ENCODE peak calls at places on chromosome X, in ten cellular contexts. S, J, H, K, B, O, C, W, U and G are unnamed samples.

GRCh38 chrX:23822397-23822796 is 39.4 kb downstream of the SAT1 start:
- DNase-seq in U (no peak), J (no peak), C (no peak), H (no peak), O (no peak), S (no peak), K (no peak), W (no peak), B (no peak), G (no peak)

GRCh38 chrX:25872786-25873185 is 265.4 kb upstream of the MAGEB18 start:
- DNase-seq in S (no peak), W (no peak), H (no peak), U (no peak), J (no peak), O (no peak), C (no peak), K (no peak), B (no peak), G (no peak)

GRCh38 chrX:37378399-37378798 is 29.2 kb downstream of the PRRG1 start:
- DNase-seq in S (no peak), U (no peak), W (no peak), C (peak), B (no peak), H (no peak), K (no peak), J (no peak), O (no peak), G (no peak)

GRCh38 chrX:107747596-107748161 is 27.9 kb downstream of the TSC22D3 start:
- DNase-seq in C (no peak), H (no peak), J (no peak), K (no peak), O (no peak), U (no peak), B (no peak), W (no peak), S (no peak), G (peak)

GRCh38 chrX:88613338-88613737 is 133.7 kb upstream of the CPXCR1 start:
- DNase-seq in B (no peak), W (peak), K (no peak), S (no peak), C (peak), O (no peak), H (no peak), J (no peak), U (no peak), G (no peak)

GRCh38 chrX:111868726-111869638 is 7.0 kb upstream of the TRPC5OS start:
- DNase-seq in C (peak), K (no peak), W (no peak), J (no peak), O (no peak), H (no peak), B (no peak), U (no peak), S (no peak), G (no peak)

GRCh38 chrX:115679460-115679859 is 118.5 kb downstream of the PLS3 start:
- DNase-seq in O (no peak), C (peak), J (no peak), W (peak), S (no peak), U (no peak), K (peak), B (no peak), H (no peak), G (no peak)

GRCh38 chrX:110171442-110171841 is 146.4 kb downstream of the AMMECR1 start:
- DNase-seq in J (no peak), C (no peak), W (no peak), O (no peak), S (no peak), K (no peak), B (no peak), U (no peak), H (no peak), G (no peak)

GRCh38 chrX:79133897-79134296 is 10.6 kb upstream of the GPR174 start:
- DNase-seq in U (no peak), S (no peak), K (no peak), O (no peak), J (no peak), B (no peak), W (no peak), H (no peak), C (no peak), G (no peak)

GRCh38 chrX:115372026-115372610 is 82.6 kb downstream of the LUZP4 start:
- DNase-seq in S (no peak), K (peak), C (peak), B (no peak), U (no peak), H (no peak), J (peak), W (no peak), O (no peak), G (no peak)

GRCh38 chrX:110795645-110796510 is at the start of gene CHRDL1:
- DNase-seq in J (no peak), U (no peak), H (no peak), B (no peak), C (no peak), K (no peak), O (peak), S (peak), W (peak), G (peak)

GRCh38 chrX:12685541-12685940 is 105.7 kb upstream of the PRPS2 start:
- DNase-seq in J (no peak), O (no peak), K (no peak), B (no peak), H (no peak), W (no peak), C (no peak), U (no peak), S (no peak), G (no peak)

GRCh38 chrX:129738466-129739308 is at the start of gene XPNPEP2:
- DNase-seq in U (no peak), B (no peak), J (no peak), H (no peak), S (peak), K (no peak), C (no peak), O (no peak), W (peak), G (no peak)

GRCh38 chrX:155871934-155872333 is 9.2 kb upstream of the VAMP7 start:
- DNase-seq in B (no peak), H (no peak), O (no peak), K (no peak), W (no peak), U (no peak), C (no peak), S (no peak), J (no peak), G (no peak)

GRCh38 chrX:30307466-30307865 is 1.7 kb downstream of the NR0B1 start:
- DNase-seq in H (no peak), B (no peak), W (no peak), U (no peak), S (no peak), C (no peak), O (no peak), J (no peak), K (no peak), G (no peak)

GRCh38 chrX:102765217-102765616 is 44.7 kb downstream of the GPRASP3 start:
- DNase-seq in B (no peak), C (peak), U (no peak), S (peak), W (no peak), O (no peak), K (no peak), H (no peak), J (no peak), G (no peak)

GRCh38 chrX:65488496-65488895 is 46.1 kb downstream of the LAS1L start:
- DNase-seq in J (no peak), H (no peak), W (no peak), S (no peak), B (no peak), U (no peak), K (no peak), O (no peak), C (no peak), G (no peak)

GRCh38 chrX:140701480-140701879 is 8.1 kb upstream of the LINC00632 start:
- DNase-seq in J (no peak), U (no peak), O (no peak), S (no peak), C (no peak), B (no peak), K (no peak), H (no peak), W (peak), G (no peak)

GRCh38 chrX:1468250-1468772 is 15.6 kb upstream of the ASMTL start:
- DNase-seq in B (no peak), C (no peak), U (peak), K (no peak), S (peak), H (peak), W (no peak), O (peak), J (no peak), G (peak)

GRCh38 chrX:80285131-80285773 is 135.0 kb upstream of the TENT5D start:
- DNase-seq in H (no peak), C (no peak), O (no peak), J (peak), B (no peak), S (no peak), W (peak), U (peak), K (no peak), G (no peak)

GRCh38 chrX:12894074-12894691 is 12.2 kb upstream of the TLR8 start:
- DNase-seq in J (no peak), H (peak), B (no peak), U (peak), C (peak), O (no peak), S (no peak), W (peak), K (peak), G (no peak)

GRCh38 chrX:153778151-153778551 is 2.7 kb upstream of the SRPK3 start:
- DNase-seq in U (no peak), S (no peak), K (no peak), O (no peak), H (no peak), B (no peak), C (no peak), W (no peak), J (no peak), G (no peak)

GRCh38 chrX:154840856-154841255 is 6.4 kb upstream of the SMIM9 start:
- DNase-seq in B (no peak), O (no peak), S (no peak), W (peak), J (peak), U (peak), K (peak), C (peak), H (no peak), G (no peak)

GRCh38 chrX:112834016-112834855 is 6.4 kb downstream of the AMOT start:
- DNase-seq in B (no peak), S (no peak), H (no peak), J (no peak), O (no peak), W (peak), C (no peak), K (no peak), U (no peak), G (no peak)

GRCh38 chrX:70908541-70908940 is at the start of gene TEX11:
- DNase-seq in B (no peak), S (no peak), W (no peak), H (no peak), U (no peak), J (no peak), O (no peak), C (no peak), K (no peak), G (no peak)

GRCh38 chrX:45767021-45767491 is 566.4 kb upstream of the DIPK2B start:
- DNase-seq in O (no peak), S (no peak), H (no peak), B (no peak), U (peak), C (peak), J (no peak), W (no peak), K (no peak), G (no peak)

GRCh38 chrX:119069128-119069527 is 3.7 kb upstream of the CT47C1 start:
- DNase-seq in W (no peak), O (no peak), B (no peak), U (no peak), H (no peak), S (no peak), J (no peak), K (no peak), C (no peak), G (no peak)

GRCh38 chrX:119069762-119070161 is 3.0 kb upstream of the CT47C1 start:
- DNase-seq in U (no peak), O (no peak), K (no peak), W (no peak), S (no peak), H (no peak), C (no peak), B (no peak), J (no peak), G (no peak)

GRCh38 chrX:119072771-119073170 is at the start of gene CT47C1:
- DNase-seq in S (no peak), W (no peak), B (no peak), U (no peak), H (no peak), J (no peak), K (no peak), O (no peak), C (no peak), G (no peak)

GRCh38 chrX:119073200-119073905 is 560 bp downstream of the CT47C1 start:
- DNase-seq in K (no peak), C (no peak), H (no peak), U (no peak), S (no peak), J (no peak), O (no peak), W (no peak), B (no peak), G (peak)

GRCh38 chrX:119071381-119071780 is 1.4 kb upstream of the CT47C1 start:
- DNase-seq in J (no peak), B (no peak), U (no peak), S (no peak), W (no peak), C (no peak), K (no peak), O (no peak), H (no peak), G (no peak)
- TF ChIP-seq POLR2AphosphoS5 in J (no peak), B (no peak), U (no peak), S (no peak), W (no peak), C (no peak), K (no peak), O (no peak), H (no peak), G (no peak)

GRCh38 chrX:40004916-40005289 is 92.9 kb downstream of the BCOR start:
- DNase-seq in K (no peak), W (no peak), H (no peak), J (no peak), O (no peak), B (no peak), C (no peak), S (no peak), U (no peak), G (peak)
- H3K4me3 ChIP-seq in K (no peak), W (no peak), H (peak), J (no peak), O (peak), B (no peak), C (no peak), S (no peak), U (no peak), G (peak)

DNA sequence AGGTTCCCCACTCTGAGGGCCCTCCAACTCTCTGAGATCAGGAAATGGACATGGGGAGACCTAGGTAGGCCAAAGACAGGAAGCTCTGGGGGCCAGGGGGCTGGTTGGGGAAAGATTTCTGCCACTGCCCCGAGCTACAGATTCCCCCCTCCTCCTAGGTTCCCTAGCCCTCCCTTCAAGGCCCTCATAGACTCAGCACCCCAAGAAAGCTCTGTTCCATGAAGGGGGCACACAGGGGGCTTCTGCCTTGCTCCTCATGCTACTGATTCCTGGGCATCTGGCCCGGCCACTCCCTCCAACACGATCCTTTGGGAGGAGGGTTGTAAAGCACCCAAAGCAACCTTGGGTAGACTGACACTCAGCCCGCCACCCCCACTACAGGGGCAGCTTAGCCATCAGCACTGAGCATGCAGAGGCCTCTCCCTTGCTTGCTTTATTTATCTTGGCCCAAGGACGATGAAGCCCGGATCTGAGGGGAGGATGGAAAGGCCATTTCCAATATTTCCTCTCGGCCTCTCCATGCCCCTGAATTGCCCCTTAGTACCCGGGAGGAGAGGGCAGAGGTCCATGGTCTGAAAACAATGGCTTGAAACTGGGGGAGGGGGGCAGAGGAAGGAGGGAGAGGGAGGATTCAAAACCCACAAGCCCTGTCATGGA is 146.7 kb downstream of the PJA1 start:
- DNase-seq in S (no peak), C (peak), J (no peak), W (no peak), K (no peak), H (no peak), B (no peak), O (no peak), U (no peak), G (no peak)
- TF ChIP-seq POLR2AphosphoS5 in S (no peak), C (peak), J (no peak), W (no peak), K (no peak), H (no peak), B (no peak), O (no peak), U (no peak), G (no peak)

DNA sequence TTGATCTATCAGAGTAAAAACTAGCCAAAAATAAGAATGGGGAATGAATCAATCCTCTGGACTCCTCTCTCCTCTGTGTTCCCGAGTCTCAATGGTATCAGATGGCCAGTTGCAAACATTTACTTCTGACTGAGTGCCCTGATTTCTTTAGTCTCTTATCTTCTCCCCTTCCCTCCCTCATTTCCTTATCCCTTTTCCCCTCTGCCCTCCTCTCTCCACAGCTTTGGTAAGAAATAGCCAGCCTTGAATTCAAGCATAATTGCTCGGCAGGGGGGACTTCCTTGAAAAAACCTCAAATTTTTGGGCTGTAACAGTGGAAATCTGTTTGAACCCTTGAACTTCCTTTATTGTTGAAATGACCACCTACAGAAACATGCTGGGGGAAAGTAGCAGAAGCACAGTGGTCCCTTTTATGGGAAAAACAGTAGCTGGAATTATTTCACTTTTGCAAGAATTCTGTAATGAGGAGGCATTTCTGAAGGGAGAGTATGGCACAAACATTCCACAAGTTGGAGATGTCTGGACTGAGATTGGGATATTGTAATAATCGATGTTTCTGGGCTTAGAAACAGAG is 40.3 kb downstream of the NHS start:
- DNase-seq in H (no peak), O (no peak), K (no peak), B (no peak), J (no peak), S (no peak), U (no peak), W (no peak), C (no peak), G (no peak)
- H3K4me3 ChIP-seq in H (no peak), O (no peak), K (no peak), B (no peak), J (no peak), S (no peak), U (no peak), W (no peak), C (no peak), G (no peak)

DNA sequence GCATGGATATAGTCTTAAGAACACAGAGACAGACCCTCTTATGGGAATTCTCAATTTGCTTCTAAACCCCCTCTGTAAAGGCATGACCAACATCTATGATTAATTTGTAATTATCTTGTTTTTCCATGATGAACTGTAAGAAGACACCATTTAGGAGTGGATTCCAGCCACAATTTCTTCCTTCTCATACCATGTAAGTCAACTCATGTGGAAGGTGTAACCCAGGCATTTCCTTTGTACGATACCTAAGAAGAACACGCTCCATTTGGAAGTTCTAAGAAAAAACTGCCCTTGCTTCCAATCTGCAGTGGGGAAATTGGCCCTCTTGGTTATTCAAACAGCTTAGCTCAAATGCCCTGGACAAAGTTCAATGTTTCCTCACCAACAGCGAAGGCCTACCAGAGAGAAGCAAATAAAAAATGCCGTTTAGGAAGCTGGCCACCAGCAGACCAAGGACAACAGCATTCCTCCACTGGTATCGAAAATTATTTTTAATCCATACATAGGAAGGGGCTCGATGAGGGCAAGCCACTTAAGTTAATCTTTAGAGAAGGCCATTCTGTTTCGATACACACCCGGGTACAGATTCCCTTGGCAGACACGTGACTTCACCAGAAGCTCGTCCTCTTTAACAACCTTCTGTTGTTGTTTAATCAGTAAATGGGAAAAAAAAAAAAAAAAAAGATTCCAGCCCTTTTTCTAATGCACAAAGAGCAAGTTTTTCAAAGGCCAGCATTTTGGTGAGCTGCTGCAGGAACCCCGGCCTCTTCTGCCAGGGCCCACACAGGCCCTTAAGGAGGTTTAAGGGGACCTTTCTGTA is 2.6 kb downstream of the DHRSX start:
- DNase-seq in O (no peak), H (peak), U (no peak), S (no peak), B (no peak), C (peak), W (no peak), K (no peak), J (no peak), G (no peak)
- TF ChIP-seq POLR2AphosphoS5 in O (no peak), H (peak), U (no peak), S (no peak), B (no peak), C (no peak), W (no peak), K (no peak), J (no peak), G (no peak)